ENCODE peak calls at places on chromosomes 4 and X, in ten cellular contexts. N is HFFc6, K is NB4, D is H1, F is K562, T is uterus, S is fibroblast of lung, V is choroid plexus epithelial cell, Y is fibroblast of mammary gland, L is left ventricle myocardium inferior. P is an unnamed sample.

GRCh38 chr4:56684320-56684719 is 3.2 kb upstream of the HOPX start:
- DNase-seq in K (no peak), V (peak), F (no peak), T (no peak), D (no peak), N (no peak), Y (peak), L (no peak), S (peak), P (no peak)

GRCh38 chrX:23383411-23383810 is 48.8 kb downstream of the PTCHD1 start:
- DNase-seq in N (peak), F (no peak), T (no peak), V (peak), S (peak), L (no peak), K (no peak), D (no peak), Y (peak), P (no peak)

GRCh38 chr4:108881190-108881589 is 118.3 kb upstream of the ETNPPL start:
- DNase-seq in N (peak), T (no peak), Y (peak), D (no peak), S (peak), V (peak), K (no peak), F (no peak), L (no peak), P (no peak)

GRCh38 chr4:171340282-171340681 is 472.9 kb upstream of the GALNTL6 start:
- DNase-seq in K (no peak), T (no peak), N (no peak), Y (no peak), S (no peak), L (no peak), D (no peak), V (no peak), F (no peak), P (peak)

GRCh38 chr4:85399270-85399669 is 75.7 kb upstream of the ARHGAP24 start:
- DNase-seq in Y (no peak), T (no peak), N (no peak), K (no peak), L (no peak), D (no peak), S (peak), F (no peak), V (peak), P (no peak)

GRCh38 chr4:47713156-47713834 is 124.6 kb downstream of the CORIN start:
- DNase-seq in L (no peak), K (no peak), V (peak), T (no peak), F (no peak), S (no peak), Y (no peak), N (no peak), D (no peak), P (no peak)

GRCh38 chrX:19723427-19723826 is 164.0 kb downstream of the SH3KBP1 start:
- DNase-seq in K (no peak), S (no peak), N (no peak), V (no peak), T (no peak), L (no peak), F (no peak), Y (peak), D (no peak), P (no peak)

GRCh38 chr4:46924789-46925188 is 15.7 kb upstream of the COX7B2 start:
- DNase-seq in K (no peak), F (no peak), N (no peak), V (no peak), Y (no peak), T (no peak), S (no peak), D (no peak), L (no peak), P (no peak)

GRCh38 chrX:133746593-133746992 is 238.8 kb downstream of the GPC3 start:
- DNase-seq in L (no peak), T (no peak), Y (no peak), S (no peak), F (no peak), V (no peak), D (no peak), N (no peak), K (no peak), P (no peak)

GRCh38 chrX:145910017-145910416 is 92.4 kb downstream of the SLITRK2 start:
- DNase-seq in F (no peak), D (no peak), K (no peak), S (no peak), T (no peak), Y (no peak), L (no peak), N (no peak), V (no peak), P (no peak)

GRCh38 chr4:129583868-129584267 is 487.9 kb downstream of the C4orf33 start:
- DNase-seq in V (peak), T (no peak), D (no peak), N (no peak), L (peak), S (peak), K (peak), Y (peak), F (no peak), P (no peak)

GRCh38 chr4:126470862-126471261 is 1156.1 kb downstream of the FAT4 start:
- DNase-seq in Y (peak), T (no peak), L (no peak), D (no peak), K (peak), S (peak), F (no peak), V (peak), N (peak), P (no peak)

GRCh38 chr4:163710158-163710557 is 215.7 kb downstream of the TMA16 start:
- DNase-seq in N (no peak), S (no peak), K (no peak), F (no peak), L (no peak), T (no peak), V (no peak), D (no peak), Y (no peak), P (no peak)

GRCh38 chrX:69317721-69318120 is 152.5 kb upstream of the PJA1 start:
- DNase-seq in T (no peak), Y (no peak), V (no peak), F (no peak), N (no peak), K (no peak), D (no peak), L (no peak), S (no peak), P (no peak)

GRCh38 chrX:125646195-125646594 is 326.5 kb downstream of the TEX13C start:
- DNase-seq in Y (no peak), K (peak), L (no peak), V (no peak), N (no peak), F (no peak), D (no peak), S (no peak), T (no peak), P (peak)

GRCh38 chr4:156295676-156296075 is 342.0 kb upstream of the CTSO start:
- DNase-seq in F (no peak), N (no peak), Y (peak), D (no peak), V (peak), K (no peak), L (no peak), T (no peak), S (peak), P (no peak)

GRCh38 chrX:130778773-130779172 is 124.2 kb downstream of the ENOX2 start:
- DNase-seq in F (no peak), V (no peak), S (peak), K (no peak), N (peak), T (no peak), D (no peak), Y (peak), L (no peak), P (no peak)

GRCh38 chr4:6360385-6360784 is 90.7 kb downstream of the WFS1 start:
- DNase-seq in F (no peak), D (no peak), K (no peak), Y (no peak), V (peak), L (no peak), S (peak), N (no peak), T (no peak), P (peak)

GRCh38 chrX:104118765-104119164 is 6.4 kb downstream of the ZCCHC18 start:
- DNase-seq in S (no peak), V (peak), T (no peak), Y (no peak), F (no peak), L (no peak), D (no peak), N (no peak), K (no peak), P (no peak)

GRCh38 chr4:85127653-85128052 is 161.2 kb upstream of the WDFY3 start:
- DNase-seq in S (peak), T (no peak), L (no peak), N (peak), V (peak), K (peak), D (peak), F (peak), Y (peak), P (peak)

GRCh38 chr4:88628746-88629145 is 36.5 kb downstream of the HERC3 start:
- DNase-seq in S (peak), T (no peak), D (no peak), N (no peak), K (no peak), Y (no peak), L (no peak), F (no peak), V (no peak), P (no peak)

GRCh38 chrX:7346021-7346420 is 198.1 kb upstream of the PUDP start:
- DNase-seq in S (peak), L (no peak), F (no peak), Y (peak), T (no peak), D (no peak), N (peak), V (no peak), K (no peak), P (no peak)

GRCh38 chr4:174403177-174403543 is 119.1 kb downstream of the HPGD start:
- DNase-seq in T (no peak), F (no peak), Y (no peak), D (no peak), N (no peak), V (no peak), S (no peak), K (no peak), L (no peak), P (no peak)

GRCh38 chrX:69066021-69066757 is 99.1 kb downstream of the PJA1 start:
- DNase-seq in L (no peak), T (no peak), F (no peak), S (no peak), N (no peak), D (peak), Y (no peak), V (no peak), K (no peak), P (no peak)

GRCh38 chr4:40731792-40732245 is 17.9 kb upstream of the NSUN7 start:
- DNase-seq in K (peak), V (no peak), L (peak), S (no peak), F (no peak), T (peak), Y (no peak), N (no peak), D (no peak), P (no peak)

GRCh38 chr4:183765121-183765990 is 106.3 kb downstream of the TRAPPC11 start:
- DNase-seq in Y (no peak), T (peak), D (no peak), S (peak), V (no peak), N (no peak), L (peak), K (no peak), F (no peak), P (no peak)

GRCh38 chr4:99586747-99587146 is 12.1 kb downstream of the MTTP start:
- DNase-seq in T (no peak), L (no peak), V (no peak), S (no peak), N (no peak), F (no peak), K (no peak), Y (no peak), D (no peak), P (no peak)

GRCh38 chr4:37415845-37416369 is 171.4 kb downstream of the NWD2 start:
- DNase-seq in T (no peak), S (no peak), N (no peak), F (no peak), Y (no peak), K (no peak), V (no peak), L (no peak), D (no peak), P (no peak)

GRCh38 chr4:105116616-105117319 is 29.9 kb upstream of the TET2 start:
- DNase-seq in V (no peak), F (no peak), T (no peak), L (no peak), S (no peak), N (no peak), D (no peak), K (peak), Y (no peak), P (no peak)

GRCh38 chrX:22395372-22395771 is 122.7 kb downstream of the CBLL2 start:
- DNase-seq in D (no peak), Y (peak), T (no peak), S (peak), K (peak), V (peak), N (peak), L (no peak), F (no peak), P (no peak)

GRCh38 chr4:21949073-21949457 is 493 bp upstream of the KCNIP4 start:
- DNase-seq in K (no peak), Y (peak), T (peak), F (no peak), S (peak), N (no peak), V (no peak), D (peak), L (no peak), P (no peak)

GRCh38 chr4:128571747-128572146 is 237.8 kb upstream of the JADE1 start:
- DNase-seq in Y (peak), D (no peak), S (peak), N (peak), F (no peak), L (no peak), T (peak), V (peak), K (no peak), P (no peak)

GRCh38 chr4:73127839-73128448 is 58.4 kb upstream of the COX18 start:
- DNase-seq in V (peak), F (no peak), K (peak), L (no peak), S (peak), D (no peak), T (no peak), Y (peak), N (peak), P (peak)
- TF ChIP-seq CTCF in V (peak), F (peak), K (no peak), L (peak), S (no peak), D (peak), T (no peak), Y (peak), N (peak), P (peak)

GRCh38 chrX:16140983-16141382 is 17.6 kb downstream of the GRPR start:
- DNase-seq in Y (no peak), D (no peak), L (no peak), K (no peak), V (no peak), S (no peak), F (no peak), T (no peak), N (no peak), P (no peak)

GRCh38 chrX:16140448-16140847 is 17.1 kb downstream of the GRPR start:
- DNase-seq in N (no peak), T (no peak), F (no peak), K (no peak), Y (no peak), D (no peak), L (no peak), V (no peak), S (no peak), P (no peak)

GRCh38 chrX:16136080-16136479 is 12.7 kb downstream of the GRPR start:
- DNase-seq in Y (peak), V (no peak), T (no peak), K (no peak), D (no peak), F (no peak), L (no peak), S (no peak), N (no peak), P (no peak)

GRCh38 chrX:16137416-16138107 is 14.2 kb downstream of the GRPR start:
- DNase-seq in D (no peak), N (no peak), V (no peak), T (no peak), Y (no peak), S (no peak), F (no peak), L (no peak), K (peak), P (no peak)

DNA sequence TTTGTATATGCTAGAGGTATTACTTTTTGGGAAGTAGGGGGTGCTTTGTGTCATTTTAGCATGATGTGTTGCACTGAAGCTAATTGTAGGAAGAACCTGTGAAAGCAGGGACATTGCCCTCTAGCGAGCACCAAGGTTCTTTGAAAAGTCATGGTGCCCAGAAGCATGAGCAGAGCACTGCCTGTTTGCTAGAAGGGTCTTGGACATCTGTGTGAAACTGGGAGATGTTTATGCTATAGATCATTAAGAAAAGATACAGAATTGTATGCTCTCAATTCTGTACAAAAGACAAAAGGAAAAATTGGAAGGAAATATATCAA is 14.7 kb downstream of the GRPR start:
- DNase-seq in S (no peak), D (no peak), V (peak), T (no peak), F (no peak), L (no peak), K (peak), N (no peak), Y (no peak), P (no peak)
- TF ChIP-seq CTCF in S (no peak), D (no peak), V (peak), T (no peak), F (peak), L (peak), K (peak), N (no peak), Y (peak), P (no peak)

GRCh38 chr4:139633661-139634060 is 32.0 kb upstream of the MGST2 start:
- DNase-seq in S (peak), Y (peak), V (peak), N (peak), L (peak), F (no peak), K (no peak), D (peak), T (peak), P (peak)
- TF ChIP-seq CTCF in S (peak), Y (peak), V (peak), N (peak), L (peak), F (peak), K (peak), D (peak), T (peak), P (peak)

GRCh38 chrX:2875798-2876399 is 47.2 kb downstream of the GYG2 start:
- DNase-seq in F (no peak), K (peak), D (no peak), S (no peak), N (no peak), V (peak), L (no peak), T (no peak), Y (peak), P (no peak)
- TF ChIP-seq CTCF in F (peak), K (peak), D (peak), S (peak), N (peak), V (peak), L (peak), T (no peak), Y (peak), P (no peak)

GRCh38 chr4:24840826-24841587 is 45.6 kb downstream of the SOD3 start:
- DNase-seq in F (no peak), N (no peak), L (no peak), K (no peak), T (no peak), Y (no peak), D (no peak), S (peak), V (no peak), P (no peak)
- TF ChIP-seq CTCF in F (no peak), N (no peak), L (no peak), K (no peak), T (no peak), Y (no peak), D (no peak), S (no peak), V (no peak), P (no peak)

GRCh38 chr4:68985442-68985841 is 33.8 kb upstream of the UGT2A3 start:
- DNase-seq in L (no peak), K (no peak), D (no peak), S (no peak), N (no peak), T (no peak), V (no peak), Y (no peak), F (no peak), P (no peak)
- TF ChIP-seq CTCF in L (no peak), K (no peak), D (no peak), S (no peak), N (no peak), T (no peak), V (no peak), Y (no peak), F (no peak), P (no peak)

DNA sequence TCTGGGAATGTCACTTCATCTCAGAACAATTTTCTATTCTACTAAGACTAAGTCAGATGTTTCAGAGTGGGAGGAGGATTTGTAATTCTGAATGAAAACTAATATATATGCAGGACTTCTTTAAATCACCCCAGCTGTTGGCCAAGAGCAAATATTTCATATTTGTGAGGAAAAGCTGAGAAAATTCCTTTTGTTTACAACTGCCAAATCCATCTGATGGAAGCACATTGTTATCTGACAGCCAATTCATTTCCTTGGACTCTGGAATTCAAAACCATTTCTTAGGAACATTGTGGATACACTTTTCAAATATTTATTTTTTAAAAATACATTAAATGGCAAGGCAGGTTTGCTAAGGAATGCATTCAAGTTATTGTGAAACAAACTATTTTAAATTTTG is 8.0 kb downstream of the SLIT2 start:
- DNase-seq in K (no peak), L (no peak), T (no peak), F (no peak), N (no peak), Y (no peak), S (peak), V (no peak), D (no peak), P (no peak)
- TF ChIP-seq CTCF in K (no peak), L (no peak), T (no peak), F (no peak), N (no peak), Y (no peak), S (no peak), V (no peak), D (no peak), P (no peak)

GRCh38 chrX:48474127-48474526 is 1.9 kb upstream of the FTSJ1 start:
- DNase-seq in N (peak), L (no peak), D (no peak), K (peak), F (no peak), S (no peak), T (no peak), V (peak), Y (peak), P (no peak)
- TF ChIP-seq CTCF in N (peak), L (no peak), D (peak), K (peak), F (peak), S (peak), T (no peak), V (peak), Y (peak), P (no peak)

DNA sequence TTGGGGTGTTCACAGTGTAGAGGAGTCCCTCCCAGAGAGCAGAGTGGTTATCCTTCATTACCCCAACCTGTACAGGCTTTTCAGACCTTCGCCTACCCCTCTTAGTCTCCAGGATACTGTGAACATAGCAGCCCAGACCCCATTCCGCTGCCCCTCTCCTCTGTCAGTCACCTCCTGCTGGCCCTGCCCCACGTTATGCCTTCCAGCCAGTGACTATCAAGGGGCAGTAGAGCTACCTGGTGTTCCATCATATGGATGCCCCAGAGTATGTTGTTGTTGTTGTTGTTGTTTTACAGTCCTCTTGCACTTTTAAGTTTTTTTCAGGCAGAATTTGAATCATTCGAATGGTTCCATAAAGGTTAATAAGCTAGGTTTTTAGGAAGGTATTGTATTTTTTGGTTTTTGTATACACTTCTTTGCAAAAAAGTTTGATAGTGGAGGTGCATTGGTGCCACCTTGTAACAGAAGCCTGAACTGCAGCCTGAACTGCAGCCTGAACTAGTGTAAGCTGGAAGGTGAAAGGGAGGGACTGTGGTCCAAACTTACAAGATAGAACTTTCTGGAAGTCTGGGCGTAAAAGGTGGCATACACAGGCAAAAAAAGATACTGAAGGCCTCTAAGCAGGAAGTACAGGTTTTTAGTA is 101.4 kb upstream of the RAB40AL start:
- DNase-seq in S (no peak), N (peak), D (peak), V (peak), T (no peak), F (peak), K (peak), L (no peak), Y (peak), P (peak)
- TF ChIP-seq CTCF in S (peak), N (peak), D (peak), V (peak), T (no peak), F (peak), K (peak), L (peak), Y (peak), P (peak)

P was measured in glutamatergic neuron.